ENCODE peak calls at places on chromosomes 1 and 21, in nine cellular contexts. One of them, this sample, is unnamed. For H3K4me1, the result is how much of the 10 kb centered on the place peaks cover.

GRCh38 chr1:151620286-151620685 is 8.4 kb downstream of the SNX27 start:
- DNase-seq in mesenchymal stem cell: peak
- DNase-seq in fibroblast of lung: no peak
- DNase-seq in MM.1S: peak
- DNase-seq in neural progenitor cell: no peak
- DNase-seq in K562: no peak
- DNase-seq in endodermal cell: no peak
- DNase-seq in endothelial cell of umbilical vein: no peak
- DNase-seq in GM12878: no peak
- DNase-seq in this sample: peak

GRCh38 chr1:1135339-1136111 is 19.6 kb upstream of the C1orf159 start:
- DNase-seq in endothelial cell of umbilical vein: no peak
- DNase-seq in neural progenitor cell: peak
- DNase-seq in MM.1S: no peak
- DNase-seq in mesenchymal stem cell: no peak
- DNase-seq in fibroblast of lung: peak
- DNase-seq in K562: peak
- DNase-seq in endodermal cell: no peak
- DNase-seq in GM12878: no peak
- DNase-seq in this sample: no peak

GRCh38 chr1:30145723-30146263 is 577.6 kb downstream of the MATN1 start:
- DNase-seq in endothelial cell of umbilical vein: no peak
- DNase-seq in GM12878: no peak
- DNase-seq in mesenchymal stem cell: no peak
- DNase-seq in endodermal cell: no peak
- DNase-seq in K562: no peak
- DNase-seq in fibroblast of lung: no peak
- DNase-seq in MM.1S: no peak
- DNase-seq in neural progenitor cell: no peak
- DNase-seq in this sample: no peak

GRCh38 chr1:5998051-5998905 is 6.1 kb upstream of the NPHP4 start:
- DNase-seq in MM.1S: no peak
- DNase-seq in fibroblast of lung: no peak
- DNase-seq in endothelial cell of umbilical vein: no peak
- DNase-seq in mesenchymal stem cell: no peak
- DNase-seq in neural progenitor cell: no peak
- DNase-seq in GM12878: no peak
- DNase-seq in K562: no peak
- DNase-seq in endodermal cell: no peak
- DNase-seq in this sample: no peak

GRCh38 chr1:185229981-185230380 is 73.0 kb downstream of the SWT1 start:
- DNase-seq in endothelial cell of umbilical vein: no peak
- DNase-seq in K562: no peak
- DNase-seq in GM12878: no peak
- DNase-seq in MM.1S: no peak
- DNase-seq in mesenchymal stem cell: no peak
- DNase-seq in fibroblast of lung: no peak
- DNase-seq in neural progenitor cell: no peak
- DNase-seq in endodermal cell: no peak
- DNase-seq in this sample: no peak

GRCh38 chr1:204647114-204647804 is 38.3 kb downstream of the LRRN2 start:
- DNase-seq in K562: peak
- DNase-seq in neural progenitor cell: peak
- DNase-seq in endodermal cell: peak
- DNase-seq in fibroblast of lung: peak
- DNase-seq in MM.1S: peak
- DNase-seq in mesenchymal stem cell: peak
- DNase-seq in GM12878: peak
- DNase-seq in endothelial cell of umbilical vein: peak
- DNase-seq in this sample: peak

GRCh38 chr1:17161137-17161700 is 42.0 kb upstream of the PADI2 start:
- DNase-seq in endothelial cell of umbilical vein: peak
- DNase-seq in K562: peak
- DNase-seq in endodermal cell: no peak
- DNase-seq in neural progenitor cell: no peak
- DNase-seq in mesenchymal stem cell: no peak
- DNase-seq in GM12878: no peak
- DNase-seq in fibroblast of lung: no peak
- DNase-seq in MM.1S: peak
- DNase-seq in this sample: no peak

GRCh38 chr1:10761503-10762152 is 34.8 kb downstream of the CASZ1 start:
- DNase-seq in mesenchymal stem cell: peak
- DNase-seq in GM12878: no peak
- DNase-seq in neural progenitor cell: no peak
- DNase-seq in endothelial cell of umbilical vein: peak
- DNase-seq in MM.1S: no peak
- DNase-seq in endodermal cell: no peak
- DNase-seq in K562: no peak
- DNase-seq in fibroblast of lung: no peak
- DNase-seq in this sample: no peak

GRCh38 chr1:99266731-99267130 is 2.4 kb downstream of the PLPPR4 start:
- DNase-seq in fibroblast of lung: peak
- DNase-seq in mesenchymal stem cell: peak
- DNase-seq in endodermal cell: no peak
- DNase-seq in K562: no peak
- DNase-seq in MM.1S: no peak
- DNase-seq in neural progenitor cell: no peak
- DNase-seq in endothelial cell of umbilical vein: no peak
- DNase-seq in GM12878: no peak
- DNase-seq in this sample: peak

GRCh38 chr1:247366926-247367325 is 35.3 kb upstream of the ZNF496 start:
- DNase-seq in mesenchymal stem cell: no peak
- DNase-seq in endodermal cell: no peak
- DNase-seq in K562: no peak
- DNase-seq in fibroblast of lung: no peak
- DNase-seq in endothelial cell of umbilical vein: no peak
- DNase-seq in neural progenitor cell: no peak
- DNase-seq in MM.1S: no peak
- DNase-seq in GM12878: no peak
- DNase-seq in this sample: no peak

GRCh38 chr21:37862536-37862935 is 53.7 kb downstream of the KCNJ6 start:
- DNase-seq in endodermal cell: peak
- DNase-seq in endothelial cell of umbilical vein: peak
- DNase-seq in neural progenitor cell: peak
- DNase-seq in mesenchymal stem cell: peak
- DNase-seq in fibroblast of lung: peak
- DNase-seq in GM12878: no peak
- DNase-seq in MM.1S: no peak
- DNase-seq in K562: no peak
- DNase-seq in this sample: peak

GRCh38 chr1:37034301-37035013 is at the start of gene GRIK3:
- DNase-seq in endodermal cell: peak
- DNase-seq in neural progenitor cell: peak
- DNase-seq in K562: no peak
- DNase-seq in GM12878: no peak
- DNase-seq in fibroblast of lung: no peak
- DNase-seq in endothelial cell of umbilical vein: no peak
- DNase-seq in MM.1S: no peak
- DNase-seq in mesenchymal stem cell: no peak
- DNase-seq in this sample: peak

GRCh38 chr1:42926235-42926869 is 32.3 kb downstream of the SLC2A1 start:
- DNase-seq in K562: no peak
- DNase-seq in mesenchymal stem cell: no peak
- DNase-seq in endodermal cell: peak
- DNase-seq in MM.1S: no peak
- DNase-seq in GM12878: no peak
- DNase-seq in neural progenitor cell: no peak
- DNase-seq in fibroblast of lung: no peak
- DNase-seq in endothelial cell of umbilical vein: no peak
- DNase-seq in this sample: no peak

GRCh38 chr1:42924249-42925131 is 34.2 kb downstream of the SLC2A1 start:
- DNase-seq in mesenchymal stem cell: peak
- DNase-seq in K562: peak
- DNase-seq in fibroblast of lung: peak
- DNase-seq in neural progenitor cell: peak
- DNase-seq in endothelial cell of umbilical vein: peak
- DNase-seq in MM.1S: peak
- DNase-seq in endodermal cell: peak
- DNase-seq in GM12878: peak
- DNase-seq in this sample: peak

GRCh38 chr1:42926870-42927242 is 31.8 kb downstream of the SLC2A1 start:
- DNase-seq in endodermal cell: peak
- DNase-seq in endothelial cell of umbilical vein: no peak
- DNase-seq in mesenchymal stem cell: no peak
- DNase-seq in GM12878: no peak
- DNase-seq in neural progenitor cell: no peak
- DNase-seq in K562: no peak
- DNase-seq in fibroblast of lung: no peak
- DNase-seq in MM.1S: no peak
- DNase-seq in this sample: no peak

GRCh38 chr1:42923367-42924248 is 35.1 kb downstream of the SLC2A1 start:
- DNase-seq in mesenchymal stem cell: no peak
- DNase-seq in neural progenitor cell: no peak
- DNase-seq in GM12878: no peak
- DNase-seq in endodermal cell: no peak
- DNase-seq in MM.1S: no peak
- DNase-seq in K562: no peak
- DNase-seq in endothelial cell of umbilical vein: no peak
- DNase-seq in fibroblast of lung: no peak
- DNase-seq in this sample: no peak

DNA sequence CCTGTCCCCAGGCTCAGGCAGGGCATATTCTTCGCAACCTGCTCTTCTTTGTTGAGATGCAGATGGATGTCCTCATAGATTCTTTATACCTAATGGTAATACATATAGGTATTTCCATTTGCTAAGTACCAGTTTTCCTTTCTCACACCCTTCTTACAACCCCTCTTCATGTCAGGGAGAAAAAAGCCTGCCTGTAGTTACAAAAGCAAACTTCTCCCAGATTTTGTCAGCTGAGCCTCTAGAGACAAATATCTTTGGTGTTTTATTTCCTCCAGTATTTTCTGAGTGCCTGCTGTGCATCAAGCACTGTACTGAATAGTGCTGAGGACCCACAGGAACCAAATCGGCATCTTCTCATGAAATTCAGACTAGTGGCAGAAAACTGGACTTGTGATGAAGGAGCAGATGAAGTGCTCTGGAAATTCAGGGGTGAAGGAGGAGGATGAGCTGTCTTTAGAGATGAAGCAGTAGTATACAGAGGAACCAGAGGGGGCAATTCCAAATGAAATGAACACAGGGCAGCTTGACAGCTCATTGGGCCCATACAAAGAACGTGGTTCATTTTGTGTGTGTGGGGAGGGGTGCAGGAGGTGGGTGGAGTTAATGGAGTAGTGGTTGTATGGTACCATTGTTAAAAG is 33.4 kb downstream of the SLC2A1 start:
- DNase-seq in endothelial cell of umbilical vein: peak
- DNase-seq in endodermal cell: peak
- DNase-seq in MM.1S: no peak
- DNase-seq in neural progenitor cell: peak
- DNase-seq in GM12878: no peak
- DNase-seq in mesenchymal stem cell: no peak
- DNase-seq in K562: no peak
- DNase-seq in fibroblast of lung: no peak
- DNase-seq in this sample: no peak
- H3K4me3 ChIP-seq in endothelial cell of umbilical vein: peak
- H3K4me3 ChIP-seq in endodermal cell: peak
- H3K4me3 ChIP-seq in MM.1S: peak
- H3K4me3 ChIP-seq in neural progenitor cell: peak
- H3K4me3 ChIP-seq in GM12878: peak
- H3K4me3 ChIP-seq in mesenchymal stem cell: peak
- H3K4me3 ChIP-seq in K562: peak
- H3K4me3 ChIP-seq in fibroblast of lung: peak
- H3K4me3 ChIP-seq in this sample: peak

DNA sequence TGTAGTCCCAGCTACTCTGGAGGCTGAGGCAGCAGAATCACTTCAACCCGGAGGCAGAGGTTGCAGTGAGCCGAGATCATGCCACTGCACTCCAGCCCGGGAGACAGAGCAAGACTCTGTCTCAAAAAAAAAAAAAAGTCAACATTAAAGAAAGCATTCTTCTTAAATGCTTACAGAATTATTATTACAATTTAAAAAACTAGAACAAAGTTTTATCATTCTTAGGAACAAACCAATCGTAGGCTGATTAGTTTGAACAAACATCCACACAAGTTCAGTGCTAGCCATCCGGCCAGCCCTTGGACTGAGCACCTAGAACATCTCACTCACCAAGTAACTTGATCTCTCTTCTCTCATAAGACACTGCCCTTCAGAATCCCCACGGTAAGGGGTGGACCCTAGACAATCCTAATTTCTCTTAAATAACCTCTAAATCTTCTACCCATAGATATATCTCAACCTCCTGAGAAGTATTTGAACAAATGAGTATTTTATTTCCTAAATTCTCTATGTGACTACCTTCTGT is 16.0 kb downstream of the JAK1 start:
- DNase-seq in fibroblast of lung: no peak
- DNase-seq in neural progenitor cell: no peak
- DNase-seq in endothelial cell of umbilical vein: no peak
- DNase-seq in mesenchymal stem cell: no peak
- DNase-seq in endodermal cell: no peak
- DNase-seq in K562: no peak
- DNase-seq in MM.1S: no peak
- DNase-seq in GM12878: no peak
- DNase-seq in this sample: no peak
- H3K4me1 ChIP-seq in fibroblast of lung: under half
- H3K4me1 ChIP-seq in neural progenitor cell: under half
- H3K4me1 ChIP-seq in endothelial cell of umbilical vein: under half
- H3K4me1 ChIP-seq in mesenchymal stem cell: under half
- H3K4me1 ChIP-seq in endodermal cell: under half
- H3K4me1 ChIP-seq in K562: under half
- H3K4me1 ChIP-seq in MM.1S: under half
- H3K4me1 ChIP-seq in GM12878: under half
- H3K4me1 ChIP-seq in this sample: half or more

DNA sequence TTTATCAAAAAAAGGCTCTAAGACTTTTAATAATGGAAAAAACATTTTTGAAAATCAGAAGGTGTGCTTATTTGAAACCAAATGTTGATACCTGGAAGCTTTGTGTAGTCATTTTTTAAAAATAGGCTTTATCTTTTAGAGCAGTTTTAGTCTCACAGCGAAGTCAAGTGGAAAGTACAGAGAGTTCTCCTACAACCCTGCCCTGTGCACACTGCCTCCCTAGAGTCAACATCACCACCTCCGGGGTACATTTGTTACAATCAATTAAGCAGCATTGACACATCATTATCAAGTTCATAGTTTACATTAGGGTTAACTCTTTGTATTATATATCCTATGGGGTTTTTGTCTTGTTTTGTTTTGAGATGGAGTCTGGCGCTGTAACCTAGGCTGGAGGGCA is 10.7 kb upstream of the ERO1B start:
- DNase-seq in mesenchymal stem cell: no peak
- DNase-seq in MM.1S: no peak
- DNase-seq in fibroblast of lung: no peak
- DNase-seq in neural progenitor cell: no peak
- DNase-seq in endodermal cell: no peak
- DNase-seq in K562: no peak
- DNase-seq in GM12878: no peak
- DNase-seq in endothelial cell of umbilical vein: no peak
- DNase-seq in this sample: no peak
- H3K9ac ChIP-seq in mesenchymal stem cell: no peak
- H3K9ac ChIP-seq in MM.1S: no peak
- H3K9ac ChIP-seq in fibroblast of lung: no peak
- H3K9ac ChIP-seq in neural progenitor cell: no peak
- H3K9ac ChIP-seq in endodermal cell: no peak
- H3K9ac ChIP-seq in K562: no peak
- H3K9ac ChIP-seq in GM12878: no peak
- H3K9ac ChIP-seq in endothelial cell of umbilical vein: no peak
- H3K9ac ChIP-seq in this sample: no peak

DNA sequence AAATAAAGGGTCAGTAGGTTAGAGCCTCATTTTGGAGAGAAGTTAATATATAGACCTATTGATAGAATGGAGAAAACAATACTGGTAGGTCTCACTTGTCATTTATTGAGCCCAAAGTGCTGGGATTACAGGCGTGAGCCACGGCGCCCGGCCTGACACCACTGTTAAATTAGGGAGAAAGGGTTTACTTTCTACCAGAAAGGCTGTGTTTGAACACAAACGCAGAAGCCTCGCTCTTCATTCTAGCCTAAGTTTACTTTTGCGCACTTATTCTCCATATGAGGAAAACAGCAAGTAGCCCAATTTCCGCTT is 710 bp upstream of the PRPF3 start:
- DNase-seq in endothelial cell of umbilical vein: peak
- DNase-seq in neural progenitor cell: no peak
- DNase-seq in fibroblast of lung: no peak
- DNase-seq in GM12878: no peak
- DNase-seq in MM.1S: no peak
- DNase-seq in endodermal cell: no peak
- DNase-seq in mesenchymal stem cell: no peak
- DNase-seq in K562: no peak
- DNase-seq in this sample: no peak
- H3K4me3 ChIP-seq in endothelial cell of umbilical vein: peak
- H3K4me3 ChIP-seq in neural progenitor cell: peak
- H3K4me3 ChIP-seq in fibroblast of lung: peak
- H3K4me3 ChIP-seq in GM12878: peak
- H3K4me3 ChIP-seq in MM.1S: peak
- H3K4me3 ChIP-seq in endodermal cell: peak
- H3K4me3 ChIP-seq in mesenchymal stem cell: peak
- H3K4me3 ChIP-seq in K562: peak
- H3K4me3 ChIP-seq in this sample: peak

This sample was measured in adipocyte.